ENCODE peak calls at places on chromosome 5, in five cellular contexts. D, C, I, O and L are unnamed samples.

GRCh38 chr5:9686211-9686610 is 56.1 kb upstream of the TAS2R1 start:
- DNase-seq in O (no peak), D (peak; percentile 36), I (no peak), C (no peak), L (no peak)

GRCh38 chr5:173941758-173942401 is 47.1 kb upstream of the C5orf47 start:
- DNase-seq in I (no peak), O (no peak), D (no peak), C (no peak), L (no peak)

GRCh38 chr5:96537386-96537785 is 104.3 kb upstream of the PCSK1 start:
- DNase-seq in I (no peak), D (peak; percentile 85), O (peak; percentile 15), C (no peak), L (no peak)

GRCh38 chr5:133386662-133387061 is 225.7 kb downstream of the FSTL4 start:
- DNase-seq in O (no peak), D (no peak), C (no peak), I (no peak), L (no peak)

GRCh38 chr5:58056546-58056945 is 403.3 kb downstream of the PLK2 start:
- DNase-seq in D (peak; percentile 20), I (no peak), O (no peak), C (no peak), L (no peak)

GRCh38 chr5:151158287-151158661 is 695 bp upstream of the ANXA6 start:
- DNase-seq in C (no peak), O (no peak), I (peak; percentile 33), D (no peak), L (no peak)

GRCh38 chr5:93062548-93062947 is 518.5 kb downstream of the NR2F1-AS1 start:
- DNase-seq in C (no peak), D (peak; percentile 58), O (no peak), I (no peak), L (no peak)

GRCh38 chr5:157523976-157524375 is 51.6 kb downstream of the ADAM19 start:
- DNase-seq in O (no peak), C (no peak), I (no peak), D (no peak), L (no peak)

GRCh38 chr5:44275329-44275728 is 113.9 kb downstream of the FGF10 start:
- DNase-seq in I (no peak), C (no peak), O (no peak), D (no peak), L (no peak)

GRCh38 chr5:168162464-168162863 is 129.0 kb upstream of the WWC1 start:
- DNase-seq in I (peak; percentile 8), O (no peak), D (no peak), C (no peak), L (no peak)

GRCh38 chr5:154418344-154418820 is 27.4 kb upstream of the SAP30L start:
- DNase-seq in I (peak; percentile 45), C (no peak), D (no peak), O (no peak), L (no peak)

GRCh38 chr5:141155540-141156374 is 5.9 kb downstream of the PCDHB6 start:
- DNase-seq in O (no peak), D (peak; percentile 31), C (no peak), I (no peak), L (no peak)

GRCh38 chr5:176536132-176536901 is 885 bp downstream of the RNF44 start:
- DNase-seq in O (peak; percentile 81), D (peak; percentile 80), C (peak; percentile 63), I (peak; percentile 84), L (peak; percentile 88)

GRCh38 chr5:41196197-41196596 is 17.1 kb downstream of the C6 start:
- DNase-seq in I (no peak), D (peak; percentile 19), C (no peak), O (no peak), L (no peak)

GRCh38 chr5:16578474-16578883 is 38.3 kb downstream of the RETREG1 start:
- DNase-seq in I (no peak), C (no peak), D (no peak), O (no peak), L (no peak)

GRCh38 chr5:140342287-140342686 is 4.1 kb downstream of the HBEGF start:
- DNase-seq in O (no peak), C (no peak), D (no peak), I (peak; percentile 35), L (no peak)

GRCh38 chr5:96952946-96953730 is 17.3 kb downstream of the LNPEP start:
- DNase-seq in O (no peak), D (no peak), I (no peak), C (no peak), L (no peak)

GRCh38 chr5:131198625-131199024 is 27.9 kb downstream of the LYRM7 start:
- DNase-seq in I (no peak), O (no peak), C (no peak), D (peak; percentile 85), L (no peak)

GRCh38 chr5:92401492-92401891 is 1018.4 kb upstream of the ARRDC3 start:
- DNase-seq in O (no peak), D (peak; percentile 79), C (no peak), I (no peak), L (no peak)

GRCh38 chr5:171749365-171749764 is 36.3 kb upstream of the SMIM23 start:
- DNase-seq in D (no peak), I (no peak), O (no peak), C (no peak), L (no peak)